ENCODE peak calls at places on chromosome 6, in nine cellular contexts. I is left ventricle myocardium inferior; P is CD8-positive, alpha-beta T cell; T is pancreas; U is IMR-90; K is thyroid gland; R is psoas muscle; Y is tibial artery; E is hepatocyte. W is an unnamed sample.

GRCh38 chr6:127518710-127519468 is at the start of gene MTCL3:
- DNase-seq in P (peak), R (no peak), E (peak), K (no peak), I (peak), T (no peak), U (peak), Y (no peak), W (no peak)

GRCh38 chr6:90302320-90302719 is 5.7 kb upstream of the BACH2 start:
- DNase-seq in P (no peak), I (no peak), K (no peak), E (no peak), Y (no peak), R (no peak), T (no peak), U (no peak), W (no peak)

GRCh38 chr6:1966713-1967112 is 278.7 kb downstream of the GMDS start:
- DNase-seq in I (no peak), Y (no peak), U (no peak), K (no peak), T (no peak), P (no peak), R (no peak), E (no peak), W (no peak)

GRCh38 chr6:128597956-128598355 is 77.6 kb upstream of the PTPRK start:
- DNase-seq in Y (no peak), K (no peak), T (no peak), E (no peak), P (no peak), I (no peak), R (no peak), U (no peak), W (no peak)

GRCh38 chr6:170166511-170167122 is 124.3 kb downstream of the DLL1 start:
- DNase-seq in P (no peak), R (peak), K (no peak), E (no peak), I (peak), T (no peak), Y (no peak), U (no peak), W (peak)

GRCh38 chr6:92767101-92767500 is 652.3 kb downstream of the EPHA7 start:
- DNase-seq in R (no peak), P (no peak), K (no peak), T (no peak), E (no peak), Y (no peak), I (no peak), U (no peak), W (no peak)

GRCh38 chr6:165884813-165885765 is 222.0 kb upstream of the PDE10A start:
- DNase-seq in Y (peak), U (peak), P (peak), I (peak), E (peak), T (peak), R (peak), K (peak), W (peak)

GRCh38 chr6:158266131-158266530 is 46.1 kb upstream of the TULP4 start:
- DNase-seq in P (no peak), Y (no peak), R (no peak), U (no peak), E (no peak), K (no peak), I (no peak), T (no peak), W (no peak)

GRCh38 chr6:1055015-1055921 is 256.6 kb upstream of the FOXQ1 start:
- DNase-seq in E (no peak), Y (no peak), U (no peak), K (no peak), R (no peak), I (no peak), T (no peak), P (no peak), W (no peak)

GRCh38 chr6:24692003-24692402 is 25.1 kb downstream of the ACOT13 start:
- DNase-seq in I (no peak), T (no peak), U (no peak), E (no peak), K (no peak), Y (no peak), P (no peak), R (no peak), W (no peak)

GRCh38 chr6:137811121-137811911 is 55.7 kb upstream of the TNFAIP3 start:
- DNase-seq in E (peak), K (peak), Y (peak), U (peak), I (peak), T (peak), R (peak), P (peak), W (peak)

GRCh38 chr6:112680076-112680475 is 332.9 kb downstream of the RFPL4B start:
- DNase-seq in Y (no peak), T (no peak), E (no peak), R (no peak), P (no peak), K (no peak), U (peak), I (no peak), W (no peak)

GRCh38 chr6:85372915-85373270 is 77.0 kb upstream of the NT5E start:
- DNase-seq in P (no peak), R (no peak), Y (no peak), I (no peak), E (no peak), T (no peak), U (no peak), K (no peak), W (no peak)

GRCh38 chr6:50724381-50725124 is 11.2 kb downstream of the TFAP2D start:
- DNase-seq in U (no peak), K (no peak), T (no peak), E (no peak), I (no peak), R (no peak), P (no peak), Y (no peak), W (no peak)

GRCh38 chr6:7910654-7911344 is at the start of gene TXNDC5:
- DNase-seq in U (peak), P (peak), Y (peak), T (peak), K (peak), E (peak), R (peak), I (peak), W (peak)

GRCh38 chr6:136037246-136037884 is 185.9 kb downstream of the PDE7B start:
- DNase-seq in R (no peak), U (peak), Y (no peak), E (no peak), P (no peak), K (no peak), T (no peak), I (peak), W (no peak)

GRCh38 chr6:151916075-151916474 is 108.6 kb downstream of the ESR1 start:
- DNase-seq in T (no peak), R (no peak), K (no peak), P (no peak), Y (no peak), U (no peak), I (no peak), E (no peak), W (no peak)
- H3K4me3 ChIP-seq in T (no peak), R (no peak), K (no peak), P (no peak), Y (no peak), U (no peak), I (no peak), E (no peak), W (no peak)

GRCh38 chr6:163585932-163586437 is 171.5 kb downstream of the QKI start:
- DNase-seq in K (peak), R (peak), E (peak), T (no peak), Y (peak), P (no peak), I (peak), U (peak), W (no peak)
- H3K27ac ChIP-seq in K (no peak), R (peak), E (no peak), T (no peak), Y (no peak), P (no peak), I (peak), U (peak), W (no peak)

GRCh38 chr6:132314432-132314831 is 86.8 kb downstream of the MOXD1 start:
- DNase-seq in U (no peak), T (no peak), E (no peak), R (no peak), I (no peak), K (no peak), Y (no peak), P (no peak), W (no peak)

GRCh38 chr6:132316970-132317369 is 84.3 kb downstream of the MOXD1 start:
- DNase-seq in U (no peak), Y (no peak), R (no peak), E (no peak), I (no peak), T (no peak), K (no peak), P (no peak), W (no peak)

GRCh38 chr6:132322398-132322797 is 78.9 kb downstream of the MOXD1 start:
- DNase-seq in T (no peak), I (no peak), R (no peak), Y (no peak), E (no peak), K (no peak), P (no peak), U (peak), W (no peak)

GRCh38 chr6:132320007-132320406 is 81.3 kb downstream of the MOXD1 start:
- DNase-seq in U (peak), P (no peak), I (no peak), K (no peak), T (no peak), R (no peak), Y (no peak), E (no peak), W (no peak)
- H3K4me3 ChIP-seq in U (no peak), P (no peak), I (no peak), K (no peak), T (no peak), R (no peak), Y (no peak), E (no peak), W (no peak)

GRCh38 chr6:33249732-33250625 is 21.7 kb downstream of the VPS52 start:
- DNase-seq in P (no peak), T (peak), E (no peak), Y (no peak), I (no peak), K (peak), R (peak), U (peak), W (peak)

GRCh38 chr6:33247977-33248642 is 23.6 kb downstream of the VPS52 start:
- DNase-seq in U (peak), Y (peak), R (peak), T (peak), E (peak), K (peak), I (peak), P (peak), W (peak)

GRCh38 chr6:33248932-33249731 is 22.5 kb downstream of the VPS52 start:
- DNase-seq in I (peak), U (peak), Y (peak), E (peak), P (peak), K (peak), T (peak), R (peak), W (peak)

GRCh38 chr6:33250731-33251130 is 20.9 kb downstream of the VPS52 start:
- DNase-seq in T (no peak), Y (no peak), P (no peak), U (no peak), R (no peak), K (no peak), E (no peak), I (no peak), W (no peak)

DNA sequence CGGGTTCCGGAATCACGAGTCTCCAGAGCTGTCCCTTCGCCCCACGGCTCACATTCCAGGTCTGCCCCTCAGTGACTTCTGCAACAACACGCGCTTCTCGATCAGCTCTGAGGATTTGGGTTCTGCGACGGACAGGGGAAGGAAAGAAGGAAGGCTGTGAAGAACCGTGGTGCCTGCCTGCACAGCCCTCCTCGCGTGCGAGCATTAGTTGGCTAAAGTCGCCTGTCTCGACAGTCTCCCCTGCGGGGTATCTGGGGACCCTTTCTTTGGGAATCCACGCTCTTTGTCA is 23.1 kb downstream of the VPS52 start:
- DNase-seq in P (peak), R (no peak), K (no peak), I (peak), E (no peak), T (no peak), Y (no peak), U (no peak), W (no peak)
- H3K27ac ChIP-seq in P (peak), R (peak), K (peak), I (peak), E (peak), T (peak), Y (peak), U (peak), W (peak)

W was measured in aorta.